ENCODE peak calls at places on chromosomes 5 and 9, in five cellular contexts. One of them, this sample, is unnamed.
A peak's percentile ranks its signal among the peaks of the same experiment; 100 is the strongest.

GRCh38 chr5:93800988-93801811 is 59.8 kb upstream of the POU5F2 start:
- DNase-seq in mammary epithelial cell: peak; percentile 65
- DNase-seq in tibial nerve: peak; percentile 63
- DNase-seq in NT2/D1: no peak
- DNase-seq in tibial artery: no peak
- DNase-seq in this sample: peak; percentile 31

GRCh38 chr5:127419858-127420257 is 97.6 kb upstream of the PRRC1 start:
- DNase-seq in mammary epithelial cell: no peak
- DNase-seq in tibial nerve: no peak
- DNase-seq in NT2/D1: no peak
- DNase-seq in tibial artery: no peak
- DNase-seq in this sample: no peak

GRCh38 chr9:95089257-95089873 is 228.1 kb downstream of the FANCC start:
- DNase-seq in tibial nerve: no peak
- DNase-seq in tibial artery: no peak
- DNase-seq in NT2/D1: no peak
- DNase-seq in mammary epithelial cell: no peak
- DNase-seq in this sample: no peak

GRCh38 chr5:79947486-79948023 is 43.5 kb downstream of the MTX3 start:
- DNase-seq in mammary epithelial cell: no peak
- DNase-seq in tibial artery: no peak
- DNase-seq in tibial nerve: no peak
- DNase-seq in NT2/D1: no peak
- DNase-seq in this sample: no peak

GRCh38 chr9:20023237-20023928 is 234.5 kb upstream of the SLC24A2 start:
- DNase-seq in mammary epithelial cell: no peak
- DNase-seq in tibial nerve: no peak
- DNase-seq in tibial artery: no peak
- DNase-seq in NT2/D1: no peak
- DNase-seq in this sample: no peak

GRCh38 chr5:164967354-164967753 is 1461.9 kb downstream of the MAT2B start:
- DNase-seq in NT2/D1: no peak
- DNase-seq in tibial nerve: no peak
- DNase-seq in mammary epithelial cell: no peak
- DNase-seq in tibial artery: no peak
- DNase-seq in this sample: no peak

GRCh38 chr9:131530546-131530929 is 525 bp downstream of the UCK1 start:
- DNase-seq in mammary epithelial cell: peak; percentile 37
- DNase-seq in tibial artery: peak; percentile 44
- DNase-seq in NT2/D1: no peak
- DNase-seq in tibial nerve: peak; percentile 33
- DNase-seq in this sample: peak; percentile 76

GRCh38 chr5:421287-421880 is 21.6 kb upstream of the EXOC3 start:
- DNase-seq in mammary epithelial cell: no peak
- DNase-seq in NT2/D1: no peak
- DNase-seq in tibial nerve: no peak
- DNase-seq in tibial artery: peak; percentile 16
- DNase-seq in this sample: no peak

GRCh38 chr5:1783214-1783551 is 16.5 kb downstream of the MRPL36 start:
- DNase-seq in tibial artery: no peak
- DNase-seq in mammary epithelial cell: no peak
- DNase-seq in tibial nerve: no peak
- DNase-seq in NT2/D1: no peak
- DNase-seq in this sample: no peak

GRCh38 chr9:21684831-21685362 is 117.5 kb upstream of the MTAP start:
- DNase-seq in NT2/D1: no peak
- DNase-seq in mammary epithelial cell: peak; percentile 100
- DNase-seq in tibial artery: no peak
- DNase-seq in tibial nerve: no peak
- DNase-seq in this sample: no peak
- H3K4me3 ChIP-seq in NT2/D1: no peak overlapping the region
- H3K4me3 ChIP-seq in mammary epithelial cell: no peak overlapping the region
- H3K4me3 ChIP-seq in tibial artery: no peak overlapping the region
- H3K4me3 ChIP-seq in tibial nerve: no peak overlapping the region
- H3K4me3 ChIP-seq in this sample: no peak overlapping the region

DNA sequence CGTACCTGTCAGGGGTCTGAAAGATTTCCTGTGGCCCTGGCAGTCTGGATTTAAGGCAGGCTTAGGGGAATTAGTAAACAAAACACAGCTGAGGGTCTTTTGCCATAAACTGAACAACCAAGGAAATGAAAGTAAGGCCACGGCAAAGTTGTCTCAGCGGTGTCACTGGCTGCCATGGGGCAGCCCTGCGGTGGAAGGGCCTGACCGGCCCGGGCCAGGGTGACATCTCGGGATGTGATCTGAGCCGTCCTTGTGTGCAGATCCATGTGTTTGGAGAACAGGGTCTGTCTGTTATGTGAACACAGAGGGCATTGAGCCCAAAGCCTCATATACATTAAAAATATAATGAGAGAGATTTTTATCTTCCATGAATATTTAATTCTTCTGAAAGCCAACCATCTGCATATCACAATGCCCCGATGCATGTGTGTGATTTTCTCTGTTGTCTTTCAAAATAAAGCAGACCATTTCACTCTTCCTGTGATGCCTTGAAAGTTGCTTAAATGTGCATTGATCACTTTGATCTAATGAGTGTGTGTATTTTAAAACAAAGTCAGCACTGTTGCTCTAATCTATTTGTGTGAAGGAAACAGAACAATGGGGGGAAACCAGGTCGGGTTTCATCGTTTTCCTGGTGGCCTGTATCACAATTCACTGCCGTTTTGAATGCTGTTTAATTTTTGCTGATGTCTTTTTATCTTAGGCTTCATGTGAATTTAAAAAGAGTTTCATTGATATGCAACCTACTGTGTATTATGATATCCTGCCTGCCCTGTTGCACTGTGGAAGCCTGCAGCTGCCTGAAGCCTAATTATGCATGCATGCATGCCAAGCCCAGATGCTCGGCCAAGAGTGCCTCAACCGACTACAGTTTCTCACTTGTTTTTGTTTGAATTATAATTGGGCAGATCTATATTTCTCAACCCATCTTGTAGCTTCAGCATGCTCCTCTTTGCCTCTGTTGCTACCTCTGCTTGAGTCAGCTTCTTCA is 307.8 kb downstream of the ZNF608 start:
- DNase-seq in mammary epithelial cell: no peak
- DNase-seq in tibial nerve: no peak
- DNase-seq in NT2/D1: no peak
- DNase-seq in tibial artery: no peak
- DNase-seq in this sample: peak; percentile 45
- H3K4me3 ChIP-seq in mammary epithelial cell: no peak overlapping the region
- H3K4me3 ChIP-seq in tibial nerve: no peak overlapping the region
- H3K4me3 ChIP-seq in NT2/D1: no peak overlapping the region
- H3K4me3 ChIP-seq in tibial artery: no peak overlapping the region
- H3K4me3 ChIP-seq in this sample: peak overlapping the region; percentile 4

DNA sequence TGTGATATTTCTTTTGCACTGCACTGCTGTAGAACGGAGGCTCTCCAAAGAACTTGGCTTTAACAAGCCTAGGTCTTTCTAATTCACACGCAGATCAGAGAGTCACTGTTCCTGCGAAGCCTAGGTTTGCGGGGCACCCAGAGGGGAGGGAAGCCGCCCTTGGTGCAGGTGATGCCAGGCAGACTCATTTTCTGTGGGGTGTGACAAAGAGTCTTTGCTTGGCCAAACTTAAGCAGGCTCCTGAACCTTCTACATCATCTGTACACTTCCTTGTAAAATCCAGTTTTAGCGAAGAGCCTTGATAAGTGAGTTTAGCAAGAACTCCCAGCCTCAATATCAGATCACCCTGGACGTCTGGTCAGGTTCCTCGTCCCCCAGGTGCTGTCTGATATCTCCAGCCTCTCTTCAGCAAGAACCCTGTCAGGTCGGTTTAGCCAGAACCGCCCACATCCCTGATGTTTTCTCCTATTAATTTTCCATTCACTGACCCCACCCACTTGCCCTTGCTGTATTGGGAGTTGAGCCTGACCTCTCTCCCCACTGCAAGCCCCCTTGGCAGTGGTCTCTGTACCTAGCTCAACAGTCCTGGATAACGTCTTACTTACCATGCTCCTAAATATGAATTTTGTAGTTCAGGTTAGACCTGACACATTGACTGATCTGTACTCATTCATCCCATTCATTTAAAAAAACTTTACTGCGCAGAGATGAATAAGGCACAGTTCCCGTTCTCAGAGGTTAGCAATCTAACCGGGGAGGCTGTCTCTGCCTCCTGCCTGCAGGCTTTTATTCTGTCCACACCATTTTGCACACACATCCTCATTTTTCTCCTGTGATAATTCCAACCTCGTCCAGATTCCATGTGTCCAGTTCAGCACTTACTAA is 880 bp upstream of the UBAC1 start:
- DNase-seq in NT2/D1: no peak
- DNase-seq in mammary epithelial cell: no peak
- DNase-seq in tibial nerve: no peak
- DNase-seq in tibial artery: no peak
- DNase-seq in this sample: no peak
- H3K4me3 ChIP-seq in NT2/D1: peak overlapping the region; percentile 17
- H3K4me3 ChIP-seq in mammary epithelial cell: no peak overlapping the region
- H3K4me3 ChIP-seq in tibial nerve: no peak overlapping the region
- H3K4me3 ChIP-seq in tibial artery: peak overlapping the region; percentile 96
- H3K4me3 ChIP-seq in this sample: no peak overlapping the region

GRCh38 chr5:67205981-67206380 is 9.4 kb upstream of the CD180 start:
- DNase-seq in tibial nerve: no peak
- DNase-seq in mammary epithelial cell: no peak
- DNase-seq in tibial artery: no peak
- DNase-seq in NT2/D1: no peak
- DNase-seq in this sample: no peak
- H3K4me3 ChIP-seq in tibial nerve: no peak overlapping the region
- H3K4me3 ChIP-seq in mammary epithelial cell: no peak overlapping the region
- H3K4me3 ChIP-seq in tibial artery: no peak overlapping the region
- H3K4me3 ChIP-seq in NT2/D1: no peak overlapping the region
- H3K4me3 ChIP-seq in this sample: no peak overlapping the region

GRCh38 chr5:55172937-55173695 is at the start of gene CDC20B:
- DNase-seq in tibial artery: peak; percentile 49
- DNase-seq in mammary epithelial cell: peak; percentile 77
- DNase-seq in tibial nerve: peak; percentile 28
- DNase-seq in NT2/D1: peak; percentile 30
- DNase-seq in this sample: peak; percentile 75
- H3K4me3 ChIP-seq in tibial artery: peak within 1 kb of the TSS; percentile 57
- H3K4me3 ChIP-seq in mammary epithelial cell: peak within 1 kb of the TSS; percentile 55
- H3K4me3 ChIP-seq in tibial nerve: peak within 1 kb of the TSS; percentile 49
- H3K4me3 ChIP-seq in NT2/D1: peak within 1 kb of the TSS; percentile 37
- H3K4me3 ChIP-seq in this sample: peak within 1 kb of the TSS; percentile 64

GRCh38 chr9:99828417-99829176 is 6.9 kb downstream of the NR4A3 start:
- DNase-seq in mammary epithelial cell: no peak
- DNase-seq in tibial artery: no peak
- DNase-seq in tibial nerve: no peak
- DNase-seq in NT2/D1: no peak
- DNase-seq in this sample: no peak

GRCh38 chr9:99825158-99826046 is 3.7 kb downstream of the NR4A3 start:
- DNase-seq in mammary epithelial cell: no peak
- DNase-seq in tibial nerve: no peak
- DNase-seq in NT2/D1: no peak
- DNase-seq in tibial artery: no peak
- DNase-seq in this sample: no peak

GRCh38 chr9:99826579-99826978 is 4.9 kb downstream of the NR4A3 start:
- DNase-seq in NT2/D1: no peak
- DNase-seq in mammary epithelial cell: peak; percentile 59
- DNase-seq in tibial nerve: no peak
- DNase-seq in tibial artery: no peak
- DNase-seq in this sample: no peak

GRCh38 chr9:99827244-99827643 is 5.6 kb downstream of the NR4A3 start:
- DNase-seq in tibial artery: no peak
- DNase-seq in tibial nerve: no peak
- DNase-seq in mammary epithelial cell: no peak
- DNase-seq in NT2/D1: no peak
- DNase-seq in this sample: no peak

GRCh38 chr9:99828054-99828416 is 6.3 kb downstream of the NR4A3 start:
- DNase-seq in mammary epithelial cell: no peak
- DNase-seq in NT2/D1: no peak
- DNase-seq in tibial nerve: no peak
- DNase-seq in tibial artery: no peak
- DNase-seq in this sample: no peak
- H3K4me3 ChIP-seq in mammary epithelial cell: no peak overlapping the region
- H3K4me3 ChIP-seq in NT2/D1: no peak overlapping the region
- H3K4me3 ChIP-seq in tibial nerve: no peak overlapping the region
- H3K4me3 ChIP-seq in tibial artery: no peak overlapping the region
- H3K4me3 ChIP-seq in this sample: no peak overlapping the region

GRCh38 chr9:123568691-123569342 is 212.8 kb downstream of the CRB2 start:
- DNase-seq in NT2/D1: no peak
- DNase-seq in mammary epithelial cell: no peak
- DNase-seq in tibial artery: no peak
- DNase-seq in tibial nerve: no peak
- DNase-seq in this sample: peak; percentile 84

GRCh38 chr9:123567013-123567412 is 211.0 kb downstream of the CRB2 start:
- DNase-seq in NT2/D1: no peak
- DNase-seq in tibial artery: no peak
- DNase-seq in tibial nerve: no peak
- DNase-seq in mammary epithelial cell: no peak
- DNase-seq in this sample: no peak

GRCh38 chr9:123569343-123569694 is 213.3 kb downstream of the CRB2 start:
- DNase-seq in NT2/D1: no peak
- DNase-seq in tibial nerve: no peak
- DNase-seq in tibial artery: no peak
- DNase-seq in mammary epithelial cell: no peak
- DNase-seq in this sample: no peak

DNA sequence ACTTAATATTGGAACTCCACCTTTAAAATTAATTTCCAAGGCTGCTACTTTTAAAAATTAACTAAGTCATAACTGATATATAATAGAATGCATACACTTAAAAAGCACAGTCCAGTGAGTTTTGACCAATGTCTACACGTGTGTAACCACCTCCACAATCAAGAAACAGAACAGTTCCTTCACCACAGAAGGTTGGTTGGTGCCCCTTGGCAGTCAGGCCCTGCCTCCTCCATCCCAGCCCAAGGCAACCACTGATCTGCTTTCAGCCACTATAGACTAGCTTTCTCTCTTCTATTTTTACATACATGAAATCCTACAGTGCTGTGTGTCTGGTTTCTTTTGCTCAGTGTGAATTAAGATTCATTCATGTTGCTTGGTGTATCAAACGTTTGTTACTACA is 215.2 kb downstream of the CRB2 start:
- DNase-seq in NT2/D1: no peak
- DNase-seq in tibial nerve: no peak
- DNase-seq in tibial artery: no peak
- DNase-seq in mammary epithelial cell: no peak
- DNase-seq in this sample: no peak
- H3K4me3 ChIP-seq in NT2/D1: no peak overlapping the region
- H3K4me3 ChIP-seq in tibial nerve: no peak overlapping the region
- H3K4me3 ChIP-seq in tibial artery: no peak overlapping the region
- H3K4me3 ChIP-seq in mammary epithelial cell: no peak overlapping the region
- H3K4me3 ChIP-seq in this sample: no peak overlapping the region

GRCh38 chr5:73442152-73442860 is 6.3 kb downstream of the FOXD1 start:
- DNase-seq in tibial nerve: no peak
- DNase-seq in NT2/D1: no peak
- DNase-seq in tibial artery: no peak
- DNase-seq in mammary epithelial cell: no peak
- DNase-seq in this sample: no peak

GRCh38 chr5:73445708-73446630 is 2.6 kb downstream of the FOXD1 start:
- DNase-seq in tibial artery: no peak
- DNase-seq in NT2/D1: no peak
- DNase-seq in tibial nerve: no peak
- DNase-seq in mammary epithelial cell: no peak
- DNase-seq in this sample: no peak

GRCh38 chr5:73444499-73445432 is 3.8 kb downstream of the FOXD1 start:
- DNase-seq in tibial nerve: no peak
- DNase-seq in mammary epithelial cell: no peak
- DNase-seq in tibial artery: no peak
- DNase-seq in NT2/D1: no peak
- DNase-seq in this sample: no peak

GRCh38 chr5:73442960-73443627 is 5.5 kb downstream of the FOXD1 start:
- DNase-seq in NT2/D1: no peak
- DNase-seq in tibial artery: no peak
- DNase-seq in tibial nerve: no peak
- DNase-seq in mammary epithelial cell: no peak
- DNase-seq in this sample: no peak

GRCh38 chr5:73443725-73444498 is 4.7 kb downstream of the FOXD1 start:
- DNase-seq in tibial artery: no peak
- DNase-seq in mammary epithelial cell: no peak
- DNase-seq in tibial nerve: no peak
- DNase-seq in NT2/D1: no peak
- DNase-seq in this sample: no peak
- H3K4me3 ChIP-seq in tibial artery: no peak overlapping the region
- H3K4me3 ChIP-seq in mammary epithelial cell: peak overlapping the region; percentile 4
- H3K4me3 ChIP-seq in tibial nerve: peak overlapping the region; percentile 9
- H3K4me3 ChIP-seq in NT2/D1: no peak overlapping the region
- H3K4me3 ChIP-seq in this sample: no peak overlapping the region

This sample was measured in SJCRH30.